ENCODE peak calls at places on chromosomes 1 and 21, in four cellular contexts. E, X, P and B are unnamed samples.
A peak's percentile ranks its signal among the peaks of the same experiment; 100 is the strongest.

GRCh38 chr1:28064064-28064463 is 24.3 kb downstream of the EYA3 start:
- DNase-seq in E (no peak), X (no peak), P (no peak), B (no peak)

GRCh38 chr1:13487143-13487868 is 26.5 kb downstream of the LRRC38 start:
- DNase-seq in E (no peak), X (no peak), P (no peak), B (no peak)

GRCh38 chr21:16634522-16634914 is 878.3 kb upstream of the CXADR start:
- DNase-seq in E (peak; percentile 15), X (no peak), P (no peak), B (no peak)

GRCh38 chr1:20385630-20386029 is 95.0 kb downstream of the VWA5B1 start:
- DNase-seq in E (no peak), X (no peak), P (no peak), B (no peak)

GRCh38 chr1:10891081-10891480 is 94.6 kb upstream of the CASZ1 start:
- DNase-seq in E (no peak), X (no peak), P (no peak), B (no peak)

GRCh38 chr1:248243204-248243603 is 12.0 kb downstream of the OR2M4 start:
- DNase-seq in E (peak; percentile 31), X (no peak), P (no peak), B (peak; percentile 57)

GRCh38 chr1:108816049-108816882 is 40.6 kb downstream of the AKNAD1 start:
- DNase-seq in E (no peak), X (peak; percentile 89), P (peak; percentile 93), B (peak; percentile 68)

GRCh38 chr1:55005351-55006140 is 6.8 kb downstream of the BSND start:
- DNase-seq in E (no peak), X (no peak), P (no peak), B (no peak)

GRCh38 chr21:45971487-45972352 is 9.8 kb upstream of the COL6A1 start:
- DNase-seq in E (no peak), X (peak; percentile 82), P (peak; percentile 94), B (no peak)

GRCh38 chr1:99004270-99005141 is at the start of gene PLPPR5:
- DNase-seq in E (no peak), X (no peak), P (no peak), B (peak; percentile 33)

GRCh38 chr1:203797948-203798347 is 2.5 kb downstream of the ZBED6 start:
- DNase-seq in E (peak; percentile 20), X (peak; percentile 38), P (peak; percentile 69), B (no peak)

GRCh38 chr1:19033926-19034680 is 77.6 kb upstream of the IFFO2 start:
- DNase-seq in E (no peak), X (peak; percentile 57), P (no peak), B (no peak)

GRCh38 chr1:58841455-58841854 is 57.6 kb upstream of the JUN start:
- DNase-seq in E (no peak), X (no peak), P (no peak), B (no peak)

GRCh38 chr1:67840449-67840848 is 7.2 kb upstream of the GNG12 start:
- DNase-seq in E (no peak), X (peak; percentile 41), P (no peak), B (no peak)

GRCh38 chr1:151060241-151061011 is at the start of gene MLLT11:
- DNase-seq in E (peak; percentile 29), X (peak; percentile 81), P (peak; percentile 84), B (peak; percentile 61)

GRCh38 chr1:78408830-78409229 is 81.9 kb upstream of the PTGFR start:
- DNase-seq in E (no peak), X (peak; percentile 18), P (no peak), B (no peak)

GRCh38 chr1:24157921-24158481 is 15.1 kb upstream of the IL22RA1 start:
- DNase-seq in E (no peak), X (no peak), P (no peak), B (no peak)

GRCh38 chr1:100164702-100165101 is 13.4 kb downstream of the LRRC39 start:
- DNase-seq in E (no peak), X (no peak), P (no peak), B (no peak)

GRCh38 chr1:156499703-156500577 is 635 bp downstream of the MEF2D start:
- DNase-seq in E (peak; percentile 51), X (peak; percentile 74), P (peak; percentile 88), B (peak; percentile 65)

GRCh38 chr1:231176421-231176820 is 14.6 kb downstream of the TRIM67 start:
- DNase-seq in E (no peak), X (no peak), P (no peak), B (no peak)

GRCh38 chr1:32817815-32818786 is 648 bp downstream of the S100PBP start:
- DNase-seq in E (peak; percentile 96), X (peak; percentile 69), P (peak; percentile 90), B (peak; percentile 67)

GRCh38 chr1:162230096-162230495 is 146.6 kb downstream of the SPATA46 start:
- DNase-seq in E (no peak), X (no peak), P (no peak), B (no peak)

GRCh38 chr1:63794354-63794753 is 20.5 kb downstream of the ROR1 start:
- DNase-seq in E (no peak), X (no peak), P (no peak), B (no peak)

GRCh38 chr1:45679123-45679522 is 7.2 kb downstream of the GPBP1L1 start:
- DNase-seq in E (no peak), X (no peak), P (no peak), B (no peak)

GRCh38 chr21:29896884-29897283 is 42.9 kb downstream of the GRIK1 start:
- DNase-seq in E (no peak), X (no peak), P (no peak), B (no peak)

GRCh38 chr1:18118078-18118477 is 10.5 kb downstream of the IGSF21 start:
- DNase-seq in E (no peak), X (no peak), P (no peak), B (no peak)

GRCh38 chr1:233269656-233270055 is 25.9 kb downstream of the PCNX2 start:
- DNase-seq in E (no peak), X (no peak), P (no peak), B (no peak)

GRCh38 chr21:41960386-41960785 is 6.6 kb upstream of the C2CD2 start:
- DNase-seq in E (no peak), X (no peak), P (no peak), B (peak; percentile 5)

GRCh38 chr21:46084041-46084561 is 13.8 kb upstream of the COL6A2 start:
- DNase-seq in E (no peak), X (no peak), P (peak; percentile 60), B (no peak)

GRCh38 chr1:31164291-31164690 is 75.4 kb downstream of the NKAIN1 start:
- DNase-seq in E (no peak), X (no peak), P (no peak), B (no peak)

GRCh38 chr1:6218380-6218779 is 12.5 kb downstream of the RNF207 start:
- DNase-seq in E (peak; percentile 18), X (no peak), P (no peak), B (no peak)

GRCh38 chr1:18941221-18942141 is 15.0 kb downstream of the IFFO2 start:
- DNase-seq in E (peak; percentile 44), X (no peak), P (no peak), B (peak; percentile 24)

GRCh38 chr1:97046765-97047411 is 325.3 kb downstream of the PTBP2 start:
- DNase-seq in E (no peak), X (no peak), P (no peak), B (no peak)

DNA sequence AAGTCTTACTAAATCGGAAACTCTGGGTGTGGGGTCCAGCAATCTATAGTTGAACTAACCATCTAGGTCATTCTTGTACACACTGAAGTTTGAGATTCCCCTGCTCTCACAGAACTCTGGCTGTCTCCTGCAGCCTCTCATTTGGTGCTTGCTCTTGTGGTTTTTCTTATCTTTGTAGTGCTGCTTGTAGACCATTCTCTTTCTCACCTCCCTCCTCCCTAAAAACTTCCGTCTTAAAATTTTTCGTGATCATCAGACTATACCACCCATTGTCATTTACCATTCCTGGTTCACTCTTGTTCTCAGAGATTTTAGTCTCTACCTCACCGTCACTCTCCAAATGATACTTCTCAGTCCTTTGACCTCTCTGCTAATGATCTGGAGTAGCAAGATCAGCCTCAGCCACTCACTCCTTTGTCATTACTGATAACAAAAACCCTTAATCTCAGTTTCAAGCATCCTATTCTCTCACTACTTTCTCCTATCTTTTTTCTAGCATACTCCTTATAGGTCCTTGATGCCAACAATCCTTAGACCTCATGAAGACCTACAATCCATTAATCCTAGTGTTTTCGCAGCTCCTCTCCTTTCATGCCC is 13.0 kb upstream of the EPHX4 start:
- DNase-seq in E (no peak), X (no peak), P (no peak), B (no peak)
- H3K4me3 ChIP-seq in E (no peak overlapping the region), X (no peak overlapping the region), P (no peak overlapping the region), B (no peak overlapping the region)

GRCh38 chr1:89779541-89779940 is 41.3 kb upstream of the LRRC8D start:
- DNase-seq in E (no peak), X (no peak), P (no peak), B (no peak)

GRCh38 chr1:89786628-89787214 is 34.1 kb upstream of the LRRC8D start:
- DNase-seq in E (no peak), X (no peak), P (no peak), B (no peak)

GRCh38 chr1:89781494-89782126 is 39.2 kb upstream of the LRRC8D start:
- DNase-seq in E (no peak), X (no peak), P (no peak), B (no peak)

DNA sequence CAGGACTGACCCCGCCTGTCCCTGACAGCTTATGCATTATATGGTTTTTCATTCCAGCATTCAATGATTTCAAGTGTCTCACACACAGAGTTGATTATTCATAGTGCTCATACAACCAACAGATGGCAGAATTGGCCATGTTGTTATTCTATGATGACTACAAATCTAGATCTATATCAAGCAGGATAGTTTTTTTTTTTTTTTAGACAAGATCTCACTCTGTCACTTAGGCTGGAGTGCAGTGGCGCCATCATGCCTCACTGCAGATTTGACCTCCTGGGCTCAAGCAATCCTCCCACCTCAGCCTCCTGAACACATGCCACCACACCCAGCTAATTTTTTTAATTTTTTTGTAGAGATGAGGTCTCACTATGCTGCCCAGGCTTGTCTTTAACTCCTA is 40.1 kb upstream of the LRRC8D start:
- DNase-seq in E (no peak), X (no peak), P (no peak), B (no peak)
- TF ChIP-seq POLR2A in E (no peak), X (no peak), P (no peak), B (no peak)

DNA sequence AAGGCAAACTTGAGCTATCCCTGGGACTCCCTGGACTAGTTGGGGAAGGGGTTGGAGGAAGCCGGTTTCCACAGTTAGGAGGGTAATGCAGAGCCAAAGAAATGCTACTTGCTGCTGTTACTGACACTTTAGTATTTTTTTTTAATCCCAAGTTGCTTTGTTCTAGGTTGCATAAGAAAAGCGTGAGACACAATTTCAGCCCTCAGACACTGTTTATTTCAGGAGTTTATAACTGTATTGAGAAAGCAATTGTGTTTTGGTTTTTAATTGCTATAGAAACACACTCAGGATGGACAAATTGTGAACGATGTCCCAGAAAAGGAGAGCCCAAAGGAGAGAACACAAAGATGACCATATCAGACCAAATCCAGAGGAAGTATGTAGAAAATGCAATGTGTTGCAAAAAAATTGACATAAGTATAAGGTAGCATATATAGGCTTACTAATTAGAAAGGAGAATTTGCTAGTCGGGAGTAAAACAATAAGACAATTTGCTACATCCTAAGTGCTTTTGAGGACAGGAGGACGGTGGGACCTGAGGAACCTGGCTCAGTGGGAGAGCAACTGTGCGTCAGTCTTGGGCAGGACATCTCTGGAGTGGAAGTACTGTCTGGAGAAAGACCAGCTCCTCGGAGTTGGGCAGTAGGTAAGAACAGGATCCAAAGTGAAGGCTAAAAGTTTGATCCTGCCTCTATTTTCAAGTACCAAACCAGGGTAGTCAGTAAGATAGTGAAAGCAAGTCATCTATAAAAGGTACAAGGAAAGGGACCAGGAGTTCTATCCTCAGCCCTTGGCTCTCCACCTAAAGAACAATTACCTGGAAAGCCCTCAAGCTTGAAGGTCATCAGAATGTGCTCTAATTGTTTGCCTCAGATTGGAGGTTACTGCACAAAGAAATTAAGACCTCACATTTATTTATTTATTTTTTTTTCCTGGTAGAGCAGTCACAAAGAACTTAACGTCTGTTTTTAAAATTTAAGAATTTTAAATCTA is 39.9 kb downstream of the DIPK1A start:
- DNase-seq in E (no peak), X (no peak), P (no peak), B (no peak)
- H3K36me3 ChIP-seq in E (no peaks in the 10 kb centered on the region), X (no peaks in the 10 kb centered on the region), P (no peaks in the 10 kb centered on the region), B (no peaks in the 10 kb centered on the region)

GRCh38 chr1:154953611-154954038 is 2.3 kb downstream of the PBXIP1 start:
- DNase-seq in E (peak; percentile 63), X (no peak), P (no peak), B (no peak)
- H3K4me3 ChIP-seq in E (no peak overlapping the region), X (no peak overlapping the region), P (no peak overlapping the region), B (no peak overlapping the region)